ENCODE peak calls at places on chromosome 7, in six cellular contexts. S is anterior cingulate cortex; Q is AG10803; T is activated T-helper 1 cell treated with anti-CD3 and anti-CD28 coated beads, Interleukin-2, amount 50 U/mL, for 16 hours; G is fibroblast of pulmonary artery; V is astrocyte of the spinal cord. W is an unnamed sample.

GRCh38 chr7:149598721-149599308 is 101.2 kb upstream of the ZNF746 start:
- DNase-seq in Q (peak; percentile 52), V (peak; percentile 25), T (no peak), G (peak; percentile 53), S (peak; percentile 2), W (peak; percentile 15)

GRCh38 chr7:27585781-27586447 is 76.8 kb downstream of the HIBADH start:
- DNase-seq in S (no peak), T (no peak), V (no peak), G (peak; percentile 75), Q (peak; percentile 43), W (no peak)

GRCh38 chr7:71846160-71846559 is 566.0 kb downstream of the CALN1 start:
- DNase-seq in G (no peak), Q (no peak), V (peak; percentile 10), T (no peak), S (no peak), W (no peak)

GRCh38 chr7:157373493-157373892 is 36.7 kb downstream of the DNAJB6 start:
- DNase-seq in V (no peak), Q (no peak), S (no peak), T (no peak), G (no peak), W (no peak)

GRCh38 chr7:139822855-139823254 is 6.2 kb upstream of the TBXAS1 start:
- DNase-seq in V (no peak), G (no peak), S (no peak), T (no peak), Q (no peak), W (no peak)

GRCh38 chr7:12715372-12716133 is 28.1 kb downstream of the ARL4A start:
- DNase-seq in Q (peak; percentile 86), T (no peak), V (peak; percentile 99), G (peak; percentile 99), S (peak; percentile 3), W (peak; percentile 58)

GRCh38 chr7:3191545-3191944 is 109.5 kb upstream of the SDK1 start:
- DNase-seq in T (no peak), Q (no peak), S (no peak), V (no peak), G (no peak), W (no peak)

GRCh38 chr7:106767498-106768323 is 97.4 kb upstream of the PIK3CG start:
- DNase-seq in T (no peak), V (peak; percentile 56), Q (peak; percentile 50), G (peak; percentile 37), S (no peak), W (no peak)

GRCh38 chr7:153858335-153858734 is 193.9 kb upstream of the DPP6 start:
- DNase-seq in G (no peak), V (peak; percentile 50), T (no peak), S (no peak), Q (peak; percentile 17), W (no peak)

GRCh38 chr7:918441-919113 is 35.9 kb downstream of the ADAP1 start:
- DNase-seq in T (no peak), V (no peak), Q (no peak), G (no peak), S (no peak), W (no peak)

GRCh38 chr7:51261950-51262795 is 54.4 kb downstream of the COBL start:
- DNase-seq in S (peak; percentile 40), V (no peak), G (no peak), Q (no peak), T (no peak), W (no peak)

GRCh38 chr7:21923663-21924062 is 22.0 kb downstream of the CDCA7L start:
- DNase-seq in S (no peak), G (peak; percentile 62), V (peak; percentile 59), T (no peak), Q (no peak), W (no peak)

W was measured in H54.